ENCODE peak calls at places on chromosome 11, in seven cellular contexts. V is AG10803, Q is tibial nerve, O is A549, Y is IMR-90, W is adrenal gland, S is foreskin fibroblast. E is an unnamed sample.

GRCh38 chr11:19903620-19904069 is 191.0 kb downstream of the NAV2 start:
- DNase-seq in V (peak), Q (peak), O (peak), Y (peak), W (peak), S (peak), E (peak)

GRCh38 chr11:132941024-132941646 is 591.2 kb downstream of the OPCML start:
- DNase-seq in V (peak), Q (peak), O (no peak), Y (peak), W (peak), S (peak), E (peak)

GRCh38 chr11:1126491-1126926 is 31.2 kb upstream of the MUC5AC start:
- DNase-seq in V (no peak), Q (no peak), O (no peak), Y (no peak), W (no peak), S (no peak), E (no peak)

GRCh38 chr11:65562020-65562419 is 3.9 kb upstream of the LTBP3 start:
- DNase-seq in V (no peak), Q (no peak), O (no peak), Y (no peak), W (no peak), S (no peak), E (no peak)

GRCh38 chr11:4697583-4697982 is at the start of gene OR51E2:
- DNase-seq in V (peak), Q (no peak), O (no peak), Y (peak), W (no peak), S (no peak), E (peak)

GRCh38 chr11:130070829-130071205 is 1.1 kb downstream of the APLP2 start:
- DNase-seq in V (peak), Q (no peak), O (peak), Y (peak), W (peak), S (peak), E (no peak)

GRCh38 chr11:111570796-111571195 is 30.3 kb downstream of the LAYN start:
- DNase-seq in V (no peak), Q (no peak), O (no peak), Y (no peak), W (no peak), S (peak), E (no peak)

GRCh38 chr11:112748713-112749481 is 212.3 kb upstream of the NCAM1 start:
- DNase-seq in V (no peak), Q (no peak), O (no peak), Y (no peak), W (no peak), S (no peak), E (no peak)

GRCh38 chr11:134366279-134366678 is 34.5 kb downstream of the GLB1L2 start:
- DNase-seq in V (no peak), Q (no peak), O (no peak), Y (no peak), W (no peak), S (no peak), E (no peak)

GRCh38 chr11:30260813-30261212 is 30.0 kb downstream of the FSHB start:
- DNase-seq in V (no peak), Q (no peak), O (no peak), Y (no peak), W (no peak), S (no peak), E (no peak)

GRCh38 chr11:44229003-44229570 is 80.9 kb downstream of the ALX4 start:
- DNase-seq in V (peak), Q (no peak), O (no peak), Y (no peak), W (no peak), S (no peak), E (no peak)

GRCh38 chr11:14443642-14444041 is 56.0 kb downstream of the COPB1 start:
- DNase-seq in V (peak), Q (no peak), O (no peak), Y (peak), W (peak), S (peak), E (no peak)

GRCh38 chr11:87324817-87325489 is 287.2 kb downstream of the TMEM135 start:
- DNase-seq in V (no peak), Q (no peak), O (no peak), Y (peak), W (no peak), S (no peak), E (no peak)
- H3K4me3 ChIP-seq in V (no peak), Q (no peak), O (no peak), Y (no peak), W (no peak), S (no peak), E (no peak)

DNA sequence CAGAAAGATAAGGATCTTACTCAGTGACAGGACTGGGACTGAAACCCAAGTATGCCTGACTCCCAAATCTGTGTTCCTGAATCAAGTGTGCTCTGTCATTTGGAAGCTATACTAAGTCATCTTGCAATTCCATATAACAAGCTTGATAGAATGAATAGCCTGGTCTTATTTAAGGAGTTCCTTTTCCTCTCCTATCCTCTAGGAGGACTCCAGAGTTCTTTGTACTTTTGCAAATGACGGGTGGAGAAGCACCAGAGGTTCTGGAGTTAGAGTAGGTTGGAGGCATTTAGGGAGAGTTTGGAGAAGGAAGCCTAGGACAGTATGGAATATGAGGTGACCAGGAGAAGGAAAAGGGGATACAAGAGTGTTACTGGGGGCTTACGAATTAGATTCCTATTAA is 92.9 kb upstream of the RCN1 start:
- DNase-seq in V (no peak), Q (no peak), O (no peak), Y (no peak), W (no peak), S (no peak), E (no peak)
- TF ChIP-seq CTCF in V (no peak), Q (no peak), O (no peak), Y (no peak), W (no peak), S (no peak), E (no peak)

DNA sequence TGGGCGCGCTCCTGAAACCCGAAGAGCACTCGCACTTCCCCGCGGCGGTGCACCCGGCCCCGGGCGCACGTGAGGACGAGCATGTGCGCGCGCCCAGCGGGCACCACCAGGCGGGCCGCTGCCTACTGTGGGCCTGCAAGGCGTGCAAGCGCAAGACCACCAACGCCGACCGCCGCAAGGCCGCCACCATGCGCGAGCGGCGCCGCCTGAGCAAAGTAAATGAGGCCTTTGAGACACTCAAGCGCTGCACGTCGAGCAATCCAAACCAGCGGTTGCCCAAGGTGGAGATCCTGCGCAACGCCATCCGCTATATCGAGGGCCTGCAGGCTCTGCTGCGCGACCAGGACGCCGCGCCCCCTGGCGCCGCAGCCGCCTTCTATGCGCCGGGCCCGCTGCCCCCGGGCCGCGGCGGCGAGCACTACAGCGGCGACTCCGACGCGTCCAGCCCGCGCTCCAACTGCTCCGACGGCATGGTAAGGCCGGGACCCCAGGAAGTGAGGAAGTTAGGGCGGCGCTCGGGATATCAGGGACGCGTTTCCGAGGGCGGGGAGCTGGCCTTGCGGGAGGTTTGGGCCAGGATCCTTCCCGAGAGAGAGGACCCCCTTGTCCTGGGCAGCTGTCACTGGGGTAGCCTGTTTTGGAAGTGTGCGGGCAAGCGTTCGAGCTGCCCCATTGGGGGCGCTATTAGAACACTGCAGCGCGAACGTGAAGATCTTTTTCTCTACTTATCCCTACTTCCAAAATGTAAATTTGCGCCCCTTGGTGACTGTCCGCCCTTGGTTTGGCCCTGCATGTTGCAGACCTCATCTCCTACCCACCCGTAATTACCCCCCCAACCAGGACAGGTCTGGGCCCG is 797 bp downstream of the MYOD1 start:
- DNase-seq in V (no peak), Q (no peak), O (no peak), Y (no peak), W (no peak), S (no peak), E (no peak)
- H3K4me3 ChIP-seq in V (no peak), Q (no peak), O (peak), Y (no peak), W (no peak), S (no peak), E (peak)

DNA sequence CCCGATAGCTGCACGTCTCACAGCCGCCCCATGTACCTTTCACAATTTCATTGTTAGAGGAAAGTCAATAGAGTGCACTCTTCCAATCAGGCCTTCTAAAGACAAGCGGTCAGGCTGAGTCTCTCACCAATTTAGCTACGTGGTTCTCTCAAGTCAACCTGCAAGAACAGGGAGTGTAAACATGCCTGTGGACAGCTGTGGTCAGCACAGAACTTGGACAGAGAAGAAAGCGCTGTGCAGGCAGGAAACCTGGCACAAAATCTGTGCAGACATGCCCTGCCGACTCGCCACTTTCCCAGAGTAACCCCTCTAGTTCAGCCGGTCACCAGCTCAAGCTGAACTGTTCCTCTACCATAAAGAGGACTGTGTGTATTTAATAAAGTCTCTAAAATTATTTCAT is 39.5 kb downstream of the CHKA start:
- DNase-seq in V (no peak), Q (no peak), O (no peak), Y (no peak), W (no peak), S (no peak), E (peak)
- TF ChIP-seq CTCF in V (no peak), Q (no peak), O (no peak), Y (no peak), W (no peak), S (no peak), E (no peak)

DNA sequence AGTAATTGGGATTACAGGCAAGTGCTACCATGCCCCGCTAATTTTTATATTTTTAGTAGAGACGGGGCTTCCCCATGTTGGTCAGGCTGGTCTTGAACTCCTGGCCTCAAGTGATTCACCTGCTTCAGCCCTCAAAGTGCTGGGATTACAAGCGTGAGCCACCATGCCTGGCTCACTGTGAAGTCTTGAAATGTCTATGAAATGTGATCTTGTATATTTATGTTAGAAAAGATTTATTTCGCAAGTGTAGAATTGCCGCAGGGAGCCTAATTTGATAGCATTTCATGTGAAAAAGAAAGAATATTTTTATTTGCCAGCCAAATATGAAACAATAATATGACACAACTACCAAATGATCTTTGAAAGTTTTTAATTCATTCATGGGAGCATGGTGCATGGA is 52.2 kb downstream of the GRAMD1B start:
- DNase-seq in V (no peak), Q (no peak), O (no peak), Y (peak), W (no peak), S (no peak), E (no peak)
- H3K4me3 ChIP-seq in V (no peak), Q (no peak), O (no peak), Y (no peak), W (no peak), S (no peak), E (no peak)

GRCh38 chr11:116314012-116314411 is 458.8 kb downstream of the BUD13 start:
- DNase-seq in V (no peak), Q (no peak), O (no peak), Y (no peak), W (no peak), S (no peak), E (no peak)
- TF ChIP-seq CTCF in V (no peak), Q (no peak), O (no peak), Y (no peak), W (no peak), S (no peak), E (no peak)

GRCh38 chr11:62853279-62853965 is 14.0 kb upstream of the WDR74 start:
- DNase-seq in V (no peak), Q (no peak), O (no peak), Y (no peak), W (no peak), S (no peak), E (no peak)

GRCh38 chr11:62850911-62851806 is 11.8 kb upstream of the WDR74 start:
- DNase-seq in V (no peak), Q (no peak), O (no peak), Y (no peak), W (no peak), S (no peak), E (no peak)

GRCh38 chr11:62854013-62854824 is 14.8 kb upstream of the WDR74 start:
- DNase-seq in V (no peak), Q (no peak), O (no peak), Y (no peak), W (no peak), S (no peak), E (no peak)

GRCh38 chr11:62852523-62853188 is 13.3 kb upstream of the WDR74 start:
- DNase-seq in V (no peak), Q (no peak), O (no peak), Y (no peak), W (no peak), S (no peak), E (no peak)

DNA sequence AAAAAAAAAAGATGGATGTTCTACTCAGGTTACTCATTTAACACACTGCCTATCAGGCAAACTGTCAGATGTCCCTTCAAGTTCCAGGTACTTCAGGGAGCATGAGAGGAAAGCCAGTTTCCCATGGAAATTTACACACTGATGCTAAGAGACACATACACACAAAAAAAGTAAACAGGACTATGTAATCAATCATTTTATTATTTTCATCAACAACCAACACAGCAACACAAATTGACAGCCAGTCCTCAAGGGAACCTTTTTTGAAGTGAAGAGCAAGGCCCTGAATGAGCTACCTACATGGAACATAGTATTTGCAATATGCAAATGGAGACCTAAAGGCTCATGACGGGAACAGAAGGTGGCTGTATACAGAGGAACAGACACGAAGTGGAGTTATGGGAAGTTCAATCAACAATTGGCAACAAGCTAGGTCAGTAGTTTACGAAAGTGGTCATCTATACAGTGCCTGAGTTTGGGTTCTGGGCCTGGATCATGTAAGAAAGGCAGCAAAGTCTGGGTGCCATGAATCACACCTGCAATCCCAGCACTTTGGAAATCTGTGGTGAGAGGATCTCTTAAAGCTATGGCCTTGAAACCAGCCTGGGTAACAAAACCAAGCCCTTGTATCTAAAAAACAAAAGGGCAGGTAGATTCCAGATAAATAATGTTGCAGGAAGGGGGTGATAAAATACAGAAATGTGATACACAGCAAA is 12.6 kb upstream of the WDR74 start:
- DNase-seq in V (no peak), Q (no peak), O (no peak), Y (no peak), W (no peak), S (no peak), E (no peak)
- H3K4me3 ChIP-seq in V (no peak), Q (no peak), O (peak), Y (no peak), W (no peak), S (no peak), E (no peak)

GRCh38 chr11:35387341-35387982 is 31.9 kb downstream of the SLC1A2 start:
- DNase-seq in V (no peak), Q (no peak), O (no peak), Y (peak), W (no peak), S (no peak), E (peak)
- TF ChIP-seq CTCF in V (no peak), Q (no peak), O (no peak), Y (peak), W (peak), S (no peak), E (peak)

E was measured in astrocyte of the cerebellum.